ENCODE peak calls at places on chromosomes 3 and 15, in four cellular contexts. P, R, Y and F are unnamed samples.

GRCh38 chr3:152280539-152280938 is 11.8 kb downstream of the MBNL1 start:
- DNase-seq in R (no peak), Y (no peak), P (no peak), F (no peak)

GRCh38 chr3:129723558-129724324 is 117.3 kb upstream of the PLXND1 start:
- DNase-seq in P (no peak), Y (no peak), R (no peak), F (no peak)

GRCh38 chr3:71425491-71426071 is 157.9 kb downstream of the FOXP1 start:
- DNase-seq in Y (no peak), R (no peak), P (no peak), F (no peak)

GRCh38 chr3:12751548-12751947 is 7.5 kb downstream of the TMEM40 start:
- DNase-seq in P (no peak), R (no peak), Y (no peak), F (no peak)

GRCh38 chr15:31869640-31870335 is 160.5 kb upstream of the CHRNA7 start:
- DNase-seq in P (no peak), Y (no peak), R (no peak), F (peak)

GRCh38 chr3:46978985-46979944 is at the start of gene NBEAL2:
- DNase-seq in Y (peak), R (peak), P (peak), F (peak)

GRCh38 chr3:195542261-195542660 is 864 bp downstream of the PPP1R2 start:
- DNase-seq in Y (no peak), R (no peak), P (peak), F (no peak)

GRCh38 chr3:140062461-140062860 is 127.5 kb downstream of the CLSTN2 start:
- DNase-seq in Y (no peak), R (no peak), P (no peak), F (no peak)

GRCh38 chr3:82038536-82038935 is 277.1 kb upstream of the GBE1 start:
- DNase-seq in R (no peak), Y (no peak), P (peak), F (no peak)

GRCh38 chr3:172627057-172627809 is 83.6 kb downstream of the NCEH1 start:
- DNase-seq in R (peak), P (no peak), Y (no peak), F (no peak)

GRCh38 chr3:156535162-156535627 is 19.7 kb downstream of the SSR3 start:
- DNase-seq in P (no peak), R (peak), Y (no peak), F (peak)

GRCh38 chr3:72288955-72289707 is 504.2 kb upstream of the PROK2 start:
- DNase-seq in R (no peak), Y (no peak), P (no peak), F (no peak)

GRCh38 chr15:32641517-32642059 is at the start of gene SCG5:
- DNase-seq in P (no peak), Y (no peak), R (no peak), F (peak)

GRCh38 chr3:51621091-51621892 is 49.8 kb upstream of the TEX264 start:
- DNase-seq in R (no peak), P (no peak), Y (no peak), F (no peak)

GRCh38 chr3:123789160-123789559 is 95.0 kb downstream of the MYLK start:
- DNase-seq in P (no peak), R (no peak), Y (no peak), F (no peak)

GRCh38 chr3:192494176-192494575 is 233.2 kb downstream of the FGF12 start:
- DNase-seq in Y (no peak), P (no peak), R (peak), F (no peak)

GRCh38 chr3:50599716-50600118 is 11.9 kb downstream of the CISH start:
- DNase-seq in Y (no peak), P (no peak), R (no peak), F (no peak)

GRCh38 chr15:39400821-39401550 is 179.9 kb upstream of the THBS1 start:
- DNase-seq in Y (no peak), R (no peak), P (no peak), F (no peak)

GRCh38 chr3:34634939-34635338 is 836.5 kb downstream of the PDCD6IP start:
- DNase-seq in Y (no peak), R (no peak), P (no peak), F (no peak)

GRCh38 chr15:69810441-69811071 is 287.2 kb downstream of the TLE3 start:
- DNase-seq in Y (no peak), P (no peak), R (no peak), F (no peak)

GRCh38 chr3:20511863-20512262 is 325.9 kb upstream of the SGO1 start:
- DNase-seq in Y (no peak), R (peak), P (peak), F (no peak)

GRCh38 chr15:67010898-67011619 is 54.3 kb upstream of the SMAD3 start:
- DNase-seq in Y (no peak), P (peak), R (no peak), F (no peak)

GRCh38 chr3:45029661-45030060 is 3.6 kb downstream of the CLEC3B start:
- DNase-seq in Y (no peak), R (no peak), P (no peak), F (no peak)

GRCh38 chr3:178297732-178298131 is 238.5 kb upstream of the KCNMB2 start:
- DNase-seq in R (no peak), P (no peak), Y (no peak), F (no peak)

GRCh38 chr3:186002884-186003472 is 65.2 kb upstream of the TRA2B start:
- DNase-seq in Y (no peak), R (no peak), P (no peak), F (no peak)

GRCh38 chr3:186070123-186070522 is 38.8 kb downstream of the ETV5 start:
- DNase-seq in R (no peak), P (no peak), Y (no peak), F (no peak)

GRCh38 chr3:30894521-30895289 is at the start of gene GADL1:
- DNase-seq in R (no peak), Y (peak), P (peak), F (peak)